ENCODE peak calls at places on chromosomes 1 and 21, in six cellular contexts. U is transverse colon; T is stomach; M is upper lobe of right lung; L is left ventricle myocardium inferior; D is CD8-positive, alpha-beta T cell. C is an unnamed sample. For H3K4me1, the result is how much of the 10 kb centered on the place peaks cover.

GRCh38 chr1:37817481-37817880 is 9.5 kb upstream of the YRDC start:
- DNase-seq in U (no peak), T (peak), M (no peak), L (peak), D (no peak), C (no peak)

GRCh38 chr21:10575311-10575667 is 53.9 kb downstream of the TPTE start:
- DNase-seq in U (no peak), T (no peak), M (no peak), L (no peak), D (no peak), C (no peak)

GRCh38 chr1:1540015-1540816 is at the start of gene TMEM240:
- DNase-seq in U (peak), T (peak), M (peak), L (peak), D (peak), C (peak)

GRCh38 chr1:233368106-233368783 is 40.7 kb downstream of the MAP3K21 start:
- DNase-seq in U (no peak), T (no peak), M (no peak), L (no peak), D (no peak), C (no peak)

GRCh38 chr1:86687595-86687994 is 16.8 kb upstream of the SH3GLB1 start:
- DNase-seq in U (no peak), T (no peak), M (no peak), L (no peak), D (no peak), C (no peak)

GRCh38 chr1:10507111-10507879 is 32.5 kb downstream of the PEX14 start:
- DNase-seq in U (peak), T (peak), M (no peak), L (peak), D (peak), C (no peak)

GRCh38 chr1:44078087-44078486 is 40.5 kb upstream of the KLF17 start:
- DNase-seq in U (no peak), T (no peak), M (no peak), L (no peak), D (no peak), C (no peak)

GRCh38 chr1:17539526-17540254 is at the start of gene ARHGEF10L:
- DNase-seq in U (no peak), T (no peak), M (peak), L (peak), D (no peak), C (no peak)

GRCh38 chr1:169550294-169550693 is 36.0 kb downstream of the F5 start:
- DNase-seq in U (no peak), T (no peak), M (no peak), L (no peak), D (no peak), C (no peak)

GRCh38 chr1:5311634-5312298 is 657.4 kb downstream of the AJAP1 start:
- DNase-seq in U (no peak), T (no peak), M (no peak), L (no peak), D (no peak), C (no peak)

GRCh38 chr1:215076312-215076711 is 6.2 kb upstream of the KCNK2 start:
- DNase-seq in U (no peak), T (no peak), M (no peak), L (no peak), D (no peak), C (no peak)

GRCh38 chr1:85581138-85581801 is 709 bp downstream of the CCN1 start:
- DNase-seq in U (peak), T (peak), M (peak), L (peak), D (no peak), C (peak)

GRCh38 chr1:85579619-85580018 is 942 bp upstream of the CCN1 start:
- DNase-seq in U (no peak), T (no peak), M (no peak), L (peak), D (no peak), C (no peak)

GRCh38 chr1:85581802-85582686 is 1.5 kb downstream of the CCN1 start:
- DNase-seq in U (peak), T (no peak), M (peak), L (peak), D (no peak), C (no peak)

GRCh38 chr1:85578321-85579295 is 2.0 kb upstream of the CCN1 start:
- DNase-seq in U (no peak), T (no peak), M (no peak), L (no peak), D (no peak), C (no peak)

GRCh38 chr1:85580046-85580411 is 532 bp upstream of the CCN1 start:
- DNase-seq in U (no peak), T (no peak), M (no peak), L (no peak), D (no peak), C (no peak)
- H3K4me1 ChIP-seq in U (under half), T (half or more), M (under half), L (half or more), D (under half), C (under half)

GRCh38 chr1:13681921-13682320 is 18.1 kb upstream of the PRDM2 start:
- DNase-seq in U (no peak), T (no peak), M (no peak), L (no peak), D (no peak), C (no peak)

GRCh38 chr1:13682443-13682842 is 17.5 kb upstream of the PRDM2 start:
- DNase-seq in U (no peak), T (no peak), M (no peak), L (no peak), D (no peak), C (no peak)

GRCh38 chr1:13687361-13687760 is 12.6 kb upstream of the PRDM2 start:
- DNase-seq in U (no peak), T (no peak), M (no peak), L (no peak), D (no peak), C (no peak)
- TF ChIP-seq CTCF in U (no peak), T (no peak), M (no peak), L (no peak), D (no peak), C (no peak)

DNA sequence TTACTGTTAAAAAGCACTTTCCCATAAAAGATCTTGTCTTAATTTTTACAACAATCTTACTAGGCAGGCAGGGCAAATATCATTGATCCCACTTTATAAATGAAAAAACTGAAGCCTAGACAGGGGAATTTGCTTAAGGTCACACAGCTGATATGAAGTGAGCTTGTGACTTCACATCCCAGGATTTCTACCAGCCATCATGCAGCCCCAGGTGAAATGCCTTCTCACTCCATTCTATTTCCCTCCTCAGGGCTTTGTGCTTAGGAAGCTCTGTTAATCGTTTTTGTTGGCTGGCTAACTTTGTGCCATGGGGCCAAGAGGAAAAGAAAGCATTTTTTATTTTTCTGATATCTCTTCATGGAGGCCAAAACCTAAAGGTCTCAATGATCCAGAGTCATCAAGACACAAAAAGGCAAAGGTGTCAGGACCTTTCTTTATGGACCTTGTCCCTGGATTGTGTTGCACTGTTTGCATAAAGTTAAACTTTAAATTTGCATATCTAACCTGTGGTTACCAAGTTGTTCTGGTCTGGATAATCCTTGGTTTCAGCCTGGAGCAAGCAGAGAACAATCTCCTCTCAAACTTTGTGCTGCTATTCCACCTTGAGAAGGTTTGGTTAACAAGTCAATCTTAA is 44.8 kb upstream of the ZNF326 start:
- DNase-seq in U (no peak), T (no peak), M (no peak), L (no peak), D (no peak), C (no peak)
- H3K4me1 ChIP-seq in U (under half), T (under half), M (under half), L (under half), D (under half), C (under half)

GRCh38 chr1:98661544-98662353 is at the start of gene SNX7:
- DNase-seq in U (peak), T (peak), M (peak), L (peak), D (no peak), C (peak)
- TF ChIP-seq CTCF in U (no peak), T (no peak), M (peak), L (peak), D (no peak), C (no peak)

C was measured in mucosa of descending colon.